ENCODE peak calls at places on chromosomes 1 and 21, in ten cellular contexts. M, P, H, O, C, B, K, I, G and N are unnamed samples.
A peak's percentile ranks its signal among the peaks of the same experiment; 100 is the strongest.

GRCh38 chr1:181397841-181398240 is 85.5 kb upstream of the CACNA1E start:
- DNase-seq in M (no peak), P (no peak), H (no peak), O (no peak), C (no peak), B (peak; percentile 57), K (no peak), I (no peak), G (peak; percentile 54), N (peak; percentile 84)

GRCh38 chr1:41493117-41493536 is 8.6 kb upstream of the EDN2 start:
- DNase-seq in M (no peak), P (no peak), H (no peak), O (no peak), C (no peak), B (no peak), K (no peak), I (peak; percentile 59), G (no peak), N (no peak)

GRCh38 chr1:177206831-177207230 is 36.1 kb downstream of the BRINP2 start:
- DNase-seq in M (no peak), P (no peak), H (no peak), O (no peak), C (no peak), B (no peak), K (no peak), I (no peak), G (no peak), N (no peak)

GRCh38 chr1:154837679-154838171 is 32.4 kb downstream of the KCNN3 start:
- DNase-seq in M (no peak), P (no peak), H (no peak), O (no peak), C (peak; percentile 57), B (no peak), K (peak; percentile 39), I (no peak), G (peak; percentile 52), N (peak; percentile 100)

GRCh38 chr1:44786138-44786840 is 1.7 kb downstream of the BEST4 start:
- DNase-seq in M (peak; percentile 76), P (no peak), H (peak; percentile 76), O (peak; percentile 49), C (peak; percentile 80), B (peak; percentile 83), K (peak; percentile 77), I (peak; percentile 45), G (peak; percentile 85), N (peak; percentile 27)

GRCh38 chr21:27017251-27017650 is 50.4 kb upstream of the ADAMTS5 start:
- DNase-seq in M (no peak), P (no peak), H (no peak), O (no peak), C (no peak), B (no peak), K (no peak), I (no peak), G (no peak), N (no peak)

GRCh38 chr1:177945943-177946650 is 23.8 kb downstream of the SEC16B start:
- DNase-seq in M (peak; percentile 31), P (no peak), H (no peak), O (peak; percentile 28), C (no peak), B (no peak), K (peak; percentile 63), I (peak; percentile 44), G (peak; percentile 63), N (peak; percentile 65)

GRCh38 chr1:3924871-3925655 is 25.0 kb upstream of the C1orf174 start:
- DNase-seq in M (no peak), P (no peak), H (no peak), O (no peak), C (no peak), B (no peak), K (no peak), I (no peak), G (no peak), N (no peak)

GRCh38 chr1:222167111-222167510 is 380.8 kb downstream of the HHIPL2 start:
- DNase-seq in M (peak; percentile 0), P (no peak), H (no peak), O (peak; percentile 4), C (no peak), B (no peak), K (peak; percentile 37), I (peak; percentile 35), G (peak; percentile 27), N (no peak)

GRCh38 chr1:19032701-19033515 is 76.4 kb upstream of the IFFO2 start:
- DNase-seq in M (no peak), P (no peak), H (no peak), O (no peak), C (no peak), B (no peak), K (no peak), I (no peak), G (no peak), N (no peak)

GRCh38 chr1:202004711-202005110 is 5.7 kb upstream of the ELF3 start:
- DNase-seq in M (no peak), P (no peak), H (no peak), O (no peak), C (no peak), B (no peak), K (no peak), I (no peak), G (no peak), N (no peak)

GRCh38 chr1:208924011-208924410 is 659.5 kb upstream of the CAMK1G start:
- DNase-seq in M (no peak), P (no peak), H (no peak), O (no peak), C (no peak), B (no peak), K (no peak), I (no peak), G (no peak), N (peak; percentile 25)

GRCh38 chr1:32334864-32335618 is 992 bp downstream of the MARCKSL1 start:
- DNase-seq in M (peak; percentile 56), P (no peak), H (peak; percentile 57), O (peak; percentile 39), C (no peak), B (peak; percentile 72), K (peak; percentile 54), I (no peak), G (peak; percentile 80), N (peak; percentile 40)

GRCh38 chr1:177914603-177915002 is 55.3 kb downstream of the SEC16B start:
- DNase-seq in M (no peak), P (no peak), H (no peak), O (no peak), C (no peak), B (no peak), K (no peak), I (no peak), G (no peak), N (no peak)

GRCh38 chr1:87291107-87291506 is 37.6 kb upstream of the LMO4 start:
- DNase-seq in M (no peak), P (no peak), H (no peak), O (no peak), C (no peak), B (no peak), K (no peak), I (no peak), G (no peak), N (no peak)

GRCh38 chr1:100799954-100800612 is 80.5 kb downstream of the VCAM1 start:
- DNase-seq in M (no peak), P (no peak), H (no peak), O (no peak), C (no peak), B (no peak), K (no peak), I (no peak), G (no peak), N (no peak)

GRCh38 chr1:53804791-53805505 is 33.1 kb downstream of the NDC1 start:
- DNase-seq in M (no peak), P (no peak), H (no peak), O (no peak), C (no peak), B (no peak), K (no peak), I (no peak), G (no peak), N (no peak)

GRCh38 chr1:76746195-76746594 is 121.1 kb upstream of the ST6GALNAC5 start:
- DNase-seq in M (no peak), P (no peak), H (no peak), O (no peak), C (no peak), B (no peak), K (no peak), I (no peak), G (no peak), N (no peak)

GRCh38 chr1:19344372-19344810 is 32.3 kb downstream of the SLC66A1 start:
- DNase-seq in M (peak; percentile 50), P (no peak), H (peak; percentile 6), O (peak; percentile 41), C (no peak), B (peak; percentile 37), K (peak; percentile 69), I (no peak), G (peak; percentile 74), N (no peak)

GRCh38 chr1:206419250-206419649 is 51.0 kb upstream of the IKBKE start:
- DNase-seq in M (no peak), P (no peak), H (no peak), O (no peak), C (no peak), B (no peak), K (peak; percentile 89), I (no peak), G (no peak), N (no peak)

GRCh38 chr1:19704247-19705113 is 39.8 kb downstream of the HTR6 start:
- DNase-seq in M (peak; percentile 56), P (peak; percentile 10), H (peak; percentile 43), O (peak; percentile 51), C (peak; percentile 78), B (peak; percentile 50), K (peak; percentile 75), I (peak; percentile 28), G (peak; percentile 69), N (peak; percentile 23)

GRCh38 chr1:46183119-46183842 is 7.0 kb upstream of the P3R3URF start:
- DNase-seq in M (no peak), P (peak; percentile 76), H (no peak), O (peak; percentile 57), C (peak; percentile 90), B (no peak), K (peak; percentile 93), I (peak; percentile 98), G (no peak), N (no peak)

GRCh38 chr1:32426489-32427255 is 32.4 kb upstream of the BSDC1 start:
- DNase-seq in M (no peak), P (no peak), H (no peak), O (no peak), C (no peak), B (no peak), K (peak; percentile 20), I (no peak), G (no peak), N (no peak)

GRCh38 chr1:219405531-219406331 is 207.2 kb downstream of the ZC3H11B start:
- DNase-seq in M (no peak), P (no peak), H (no peak), O (no peak), C (no peak), B (no peak), K (no peak), I (no peak), G (no peak), N (no peak)

GRCh38 chr1:40310983-40311642 is 6.0 kb downstream of the COL9A2 start:
- DNase-seq in M (no peak), P (no peak), H (no peak), O (no peak), C (no peak), B (no peak), K (no peak), I (no peak), G (no peak), N (no peak)

GRCh38 chr21:15437873-15438272 is 291.9 kb upstream of the USP25 start:
- DNase-seq in M (no peak), P (no peak), H (no peak), O (no peak), C (no peak), B (no peak), K (no peak), I (no peak), G (peak; percentile 21), N (no peak)

GRCh38 chr1:170967042-170967910 is 31.9 kb downstream of the MROH9 start:
- DNase-seq in M (no peak), P (no peak), H (no peak), O (no peak), C (no peak), B (peak; percentile 5), K (no peak), I (peak; percentile 32), G (peak; percentile 7), N (peak; percentile 62)

GRCh38 chr1:91843843-91844242 is 42.1 kb downstream of the TGFBR3 start:
- DNase-seq in M (no peak), P (no peak), H (no peak), O (no peak), C (no peak), B (no peak), K (no peak), I (no peak), G (no peak), N (no peak)